ENCODE peak calls at places on chromosomes 1 and 21, in four cellular contexts. Y, B, J and P are unnamed samples.

GRCh38 chr1:203219171-203219570 is 10.3 kb downstream of the CHIT1 start:
- DNase-seq in Y (no peak), J (no peak), B (no peak), P (no peak)

GRCh38 chr1:78441921-78442320 is 48.9 kb upstream of the PTGFR start:
- DNase-seq in J (no peak), B (no peak), Y (no peak), P (no peak)

GRCh38 chr1:10555635-10556429 is 81.1 kb downstream of the PEX14 start:
- DNase-seq in B (no peak), J (peak; percentile 44), Y (no peak), P (no peak)

GRCh38 chr1:113375878-113376277 is 14.4 kb upstream of the MAGI3 start:
- DNase-seq in B (no peak), J (no peak), Y (no peak), P (no peak)

GRCh38 chr1:32464191-32464715 is 619 bp upstream of the ZBTB8B start:
- DNase-seq in J (no peak), Y (no peak), B (peak; percentile 27), P (no peak)

GRCh38 chr1:16905856-16906702 is 10.3 kb downstream of the RNU1-2 start:
- DNase-seq in B (peak; percentile 40), Y (no peak), J (no peak), P (no peak)

GRCh38 chr21:33487996-33488395 is 3.5 kb downstream of the DNAJC28 start:
- DNase-seq in Y (no peak), B (no peak), J (no peak), P (no peak)

GRCh38 chr1:47562799-47563198 is 125.0 kb downstream of the FOXD2 start:
- DNase-seq in Y (no peak), J (no peak), B (no peak), P (no peak)

GRCh38 chr1:9291914-9292360 is 757 bp upstream of the SPSB1 start:
- DNase-seq in Y (no peak), B (peak; percentile 66), J (peak; percentile 58), P (no peak)

GRCh38 chr1:70719164-70719563 is 308.1 kb downstream of the CTH start:
- DNase-seq in J (no peak), Y (no peak), B (no peak), P (no peak)

GRCh38 chr1:67817319-67817718 is 15.9 kb downstream of the GNG12 start:
- DNase-seq in Y (no peak), J (no peak), B (no peak), P (no peak)

GRCh38 chr1:32250893-32251716 is at the start of gene LCK:
- DNase-seq in Y (no peak), B (no peak), J (no peak), P (peak; percentile 33)

GRCh38 chr1:8348056-8348776 is 30.3 kb downstream of the SLC45A1 start:
- DNase-seq in J (no peak), B (no peak), Y (no peak), P (no peak)

GRCh38 chr1:54577612-54578011 is 29.6 kb downstream of the ACOT11 start:
- DNase-seq in Y (peak; percentile 74), J (peak; percentile 86), B (peak; percentile 19), P (no peak)

GRCh38 chr1:55575571-55576279 is 360.6 kb upstream of the USP24 start:
- DNase-seq in B (peak; percentile 14), Y (no peak), J (no peak), P (no peak)

GRCh38 chr21:37862536-37862935 is 53.7 kb downstream of the KCNJ6 start:
- DNase-seq in J (no peak), B (peak; percentile 45), Y (no peak), P (no peak)

GRCh38 chr21:27586986-27587385 is 620.1 kb upstream of the ADAMTS5 start:
- DNase-seq in J (no peak), Y (no peak), B (no peak), P (no peak)

GRCh38 chr1:156492591-156493080 is 7.9 kb downstream of the MEF2D start:
- DNase-seq in Y (no peak), B (no peak), J (no peak), P (no peak)

GRCh38 chr1:44678120-44678519 is 3.6 kb downstream of the ARMH1 start:
- DNase-seq in J (no peak), Y (no peak), B (no peak), P (no peak)

GRCh38 chr1:94688646-94689045 is 131.5 kb upstream of the SLC44A3 start:
- DNase-seq in Y (peak; percentile 1), J (no peak), B (no peak), P (no peak)

GRCh38 chr1:239982762-239983161 is 108.9 kb upstream of the FMN2 start:
- DNase-seq in J (no peak), B (peak; percentile 53), Y (no peak), P (no peak)
- H3K9me3 ChIP-seq in J (peaks cover 83% of the 10 kb centered on the region), B (no peaks in the 10 kb centered on the region), Y (peaks cover 14% of the 10 kb centered on the region), P (peaks cover 8% of the 10 kb centered on the region)

GRCh38 chr1:152309955-152310354 is 15.1 kb downstream of the FLG start:
- DNase-seq in J (no peak), Y (no peak), B (no peak), P (no peak)
- H3K9me3 ChIP-seq in J (peaks cover 21% of the 10 kb centered on the region), Y (peaks cover 22% of the 10 kb centered on the region), B (no peaks in the 10 kb centered on the region), P (no peaks in the 10 kb centered on the region)

GRCh38 chr1:247948558-247948957 is at the start of gene OR2L8:
- DNase-seq in Y (no peak), B (no peak), J (no peak), P (no peak)

GRCh38 chr1:247942624-247943023 is 6.0 kb upstream of the OR2L8 start:
- DNase-seq in Y (no peak), B (no peak), J (no peak), P (no peak)
- H3K9me3 ChIP-seq in Y (no peaks in the 10 kb centered on the region), B (no peaks in the 10 kb centered on the region), J (peaks cover 69% of the 10 kb centered on the region), P (no peaks in the 10 kb centered on the region)

GRCh38 chr1:175914115-175914514 is 170.7 kb upstream of the TNR start:
- DNase-seq in B (no peak), J (no peak), Y (no peak), P (no peak)

GRCh38 chr1:175922254-175922881 is 179.0 kb upstream of the TNR start:
- DNase-seq in B (no peak), J (no peak), Y (no peak), P (no peak)

GRCh38 chr1:175920401-175920800 is 177.0 kb upstream of the TNR start:
- DNase-seq in Y (no peak), J (no peak), B (no peak), P (no peak)

GRCh38 chr1:175919001-175919400 is 175.6 kb upstream of the TNR start:
- DNase-seq in J (no peak), Y (no peak), B (no peak), P (no peak)

GRCh38 chr1:175918364-175918801 is 175.0 kb upstream of the TNR start:
- DNase-seq in B (no peak), J (no peak), Y (no peak), P (no peak)
- H3K9me3 ChIP-seq in B (no peaks in the 10 kb centered on the region), J (no peaks in the 10 kb centered on the region), Y (no peaks in the 10 kb centered on the region), P (no peaks in the 10 kb centered on the region)